ENCODE peak calls at places on chromosomes 16 and 17, in ten cellular contexts. L is adrenal gland, T is body of pancreas, K is ovary, D is GM20000, R is lower lobe of right lung, P is BE2C, U is Caco-2, J is AG04450, C is uterus. A is an unnamed sample.

GRCh38 chr17:17156107-17156506 is 50.0 kb downstream of the PLD6 start:
- DNase-seq in L (no peak), T (no peak), K (no peak), D (no peak), R (no peak), P (no peak), U (no peak), J (peak; percentile 44), C (no peak), A (no peak)

GRCh38 chr16:73173396-73173795 is 125.5 kb upstream of the ZFHX3 start:
- DNase-seq in L (no peak), T (no peak), K (no peak), D (no peak), R (no peak), P (no peak), U (no peak), J (no peak), C (peak; percentile 30), A (no peak)

GRCh38 chr16:69438465-69438864 is 14.0 kb downstream of the CYB5B start:
- DNase-seq in L (no peak), T (no peak), K (no peak), D (peak; percentile 38), R (no peak), P (no peak), U (no peak), J (no peak), C (no peak), A (no peak)

GRCh38 chr16:51818342-51818944 is 667.4 kb upstream of the SALL1 start:
- DNase-seq in L (peak; percentile 61), T (peak; percentile 82), K (no peak), D (peak; percentile 12), R (no peak), P (peak; percentile 78), U (peak; percentile 48), J (peak; percentile 44), C (no peak), A (peak; percentile 15)

GRCh38 chr17:21375757-21376584 is at the start of gene KCNJ12:
- DNase-seq in L (no peak), T (no peak), K (peak; percentile 52), D (no peak), R (no peak), P (peak; percentile 35), U (peak; percentile 36), J (no peak), C (no peak), A (peak; percentile 34)

GRCh38 chr16:49698931-49699715 is 156.8 kb downstream of the ZNF423 start:
- DNase-seq in L (no peak), T (no peak), K (peak; percentile 80), D (no peak), R (no peak), P (peak; percentile 72), U (no peak), J (no peak), C (peak; percentile 63), A (no peak)

GRCh38 chr17:39927101-39927927 is at the start of the genes LRRC3C and ORMDL3:
- DNase-seq in L (peak; percentile 94), T (peak; percentile 95), K (peak; percentile 97), D (peak; percentile 91), R (peak; percentile 95), P (peak; percentile 96), U (peak; percentile 97), J (peak; percentile 76), C (peak; percentile 94), A (peak; percentile 96)

GRCh38 chr17:78532311-78532710 is 44.9 kb downstream of the DNAH17 start:
- DNase-seq in L (no peak), T (no peak), K (no peak), D (no peak), R (no peak), P (no peak), U (no peak), J (no peak), C (no peak), A (no peak)

GRCh38 chr16:56606688-56607618 is 1.4 kb upstream of the MT2A start:
- DNase-seq in L (peak; percentile 96), T (peak; percentile 64), K (peak; percentile 81), D (no peak), R (peak; percentile 81), P (no peak), U (no peak), J (peak; percentile 93), C (peak; percentile 92), A (peak; percentile 67)

GRCh38 chr17:77504652-77505459 is 364.1 kb downstream of the SEC14L1 start:
- DNase-seq in L (no peak), T (no peak), K (no peak), D (no peak), R (no peak), P (no peak), U (no peak), J (no peak), C (peak; percentile 10), A (no peak)

GRCh38 chr17:77508047-77508715 is 367.4 kb downstream of the SEC14L1 start:
- DNase-seq in L (no peak), T (no peak), K (no peak), D (no peak), R (no peak), P (no peak), U (no peak), J (no peak), C (peak; percentile 7), A (no peak)

GRCh38 chr17:77505460-77505769 is 364.6 kb downstream of the SEC14L1 start:
- DNase-seq in L (no peak), T (no peak), K (no peak), D (no peak), R (no peak), P (no peak), U (no peak), J (no peak), C (no peak), A (no peak)

GRCh38 chr17:77507116-77507885 is 366.5 kb downstream of the SEC14L1 start:
- DNase-seq in L (no peak), T (peak; percentile 4), K (peak; percentile 21), D (no peak), R (no peak), P (peak; percentile 4), U (no peak), J (no peak), C (peak; percentile 9), A (peak; percentile 3)

GRCh38 chr17:77506371-77506991 is 365.7 kb downstream of the SEC14L1 start:
- DNase-seq in L (no peak), T (no peak), K (no peak), D (peak; percentile 15), R (no peak), P (peak; percentile 7), U (no peak), J (no peak), C (peak; percentile 10), A (no peak)
- TF ChIP-seq CTCF in L (no peak), T (no peak), K (no peak), D (no peak), R (no peak), P (no peak), U (no peak), J (no peak), C (no peak), A (no peak)

DNA sequence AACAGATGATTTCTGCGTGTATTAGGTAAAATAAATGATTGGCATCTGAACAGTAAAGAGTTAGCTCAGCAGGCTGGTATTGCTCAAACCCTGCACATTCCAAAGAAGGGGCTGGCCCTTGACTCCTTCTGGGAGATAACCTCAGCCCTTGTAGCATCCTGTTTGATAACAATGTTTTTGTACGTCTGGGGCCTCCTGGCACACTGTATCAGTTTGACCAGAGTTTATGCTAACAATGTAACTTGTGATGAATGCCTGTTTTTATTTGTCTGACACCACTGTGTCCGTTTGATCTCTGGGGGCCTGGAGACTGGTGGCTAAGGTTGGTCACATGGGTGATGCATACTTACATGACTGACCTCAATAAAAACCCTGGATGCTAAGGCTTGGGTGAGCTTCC is 43.8 kb upstream of the NDRG4 start:
- DNase-seq in L (peak; percentile 72), T (no peak), K (no peak), D (no peak), R (no peak), P (peak; percentile 40), U (peak; percentile 76), J (no peak), C (no peak), A (no peak)
- TF ChIP-seq CTCF in L (no peak), T (no peak), K (no peak), D (no peak), R (no peak), P (no peak), U (no peak), J (no peak), C (no peak), A (no peak)

GRCh38 chr17:58204796-58205195 is 12.3 kb downstream of the EPX start:
- DNase-seq in L (no peak), T (no peak), K (no peak), D (no peak), R (no peak), P (no peak), U (no peak), J (no peak), C (no peak), A (no peak)

GRCh38 chr17:58210922-58211321 is 8.1 kb downstream of the MKS1 start:
- DNase-seq in L (no peak), T (no peak), K (no peak), D (no peak), R (no peak), P (no peak), U (peak; percentile 42), J (no peak), C (no peak), A (no peak)

GRCh38 chr17:58205936-58206335 is 13.1 kb downstream of the MKS1 start:
- DNase-seq in L (no peak), T (no peak), K (no peak), D (no peak), R (no peak), P (no peak), U (no peak), J (no peak), C (no peak), A (no peak)

GRCh38 chr17:58207451-58207850 is 11.6 kb downstream of the MKS1 start:
- DNase-seq in L (no peak), T (no peak), K (no peak), D (no peak), R (no peak), P (no peak), U (no peak), J (no peak), C (no peak), A (no peak)

DNA sequence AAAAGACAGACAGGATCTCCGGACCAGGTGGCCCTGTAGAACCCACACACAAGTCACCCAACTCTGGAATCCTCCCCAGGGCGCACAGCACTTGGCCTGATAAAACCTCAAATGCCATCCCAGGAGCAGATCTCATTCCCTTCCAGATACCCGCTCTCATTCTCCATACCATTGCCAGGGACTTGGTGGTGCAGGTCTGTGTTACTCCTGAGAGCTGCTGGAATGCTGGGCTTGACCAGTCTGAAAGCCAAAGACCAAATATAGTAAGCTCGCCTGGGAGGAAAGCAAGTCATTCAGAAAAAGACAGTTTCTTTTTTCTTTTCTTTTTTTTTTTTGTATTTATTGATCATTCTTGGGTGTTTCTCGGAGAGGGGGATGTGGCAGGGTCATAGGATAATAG is 10.7 kb downstream of the MKS1 start:
- DNase-seq in L (no peak), T (no peak), K (no peak), D (no peak), R (no peak), P (no peak), U (no peak), J (no peak), C (no peak), A (no peak)
- TF ChIP-seq CTCF in L (no peak), T (no peak), K (no peak), D (no peak), R (no peak), P (no peak), U (no peak), J (no peak), C (no peak), A (no peak)

GRCh38 chr17:80955078-80955477 is 36.6 kb upstream of the CHMP6 start:
- DNase-seq in L (no peak), T (no peak), K (peak; percentile 10), D (no peak), R (peak; percentile 4), P (no peak), U (no peak), J (no peak), C (no peak), A (no peak)
- TF ChIP-seq CTCF in L (no peak), T (no peak), K (no peak), D (no peak), R (no peak), P (no peak), U (no peak), J (no peak), C (no peak), A (no peak)

A was measured in transverse colon.